ENCODE peak calls at places on chromosomes 4 and X, in four cellular contexts. T, S, K and Q are unnamed samples.
A peak's percentile ranks its signal among the peaks of the same experiment; 100 is the strongest.

GRCh38 chr4:81255524-81255923 is 40.5 kb upstream of the PRKG2 start:
- DNase-seq in T (no peak), S (peak; percentile 93), K (no peak), Q (no peak)

GRCh38 chrX:64350521-64350920 is 44.7 kb downstream of the MTMR8 start:
- DNase-seq in T (no peak), S (no peak), K (no peak), Q (no peak)

GRCh38 chr4:87718221-87718620 is 68.1 kb downstream of the DMP1 start:
- DNase-seq in T (no peak), S (no peak), K (no peak), Q (peak; percentile 12)

GRCh38 chr4:48047896-48048295 is 31.3 kb downstream of the NIPAL1 start:
- DNase-seq in T (no peak), S (no peak), K (no peak), Q (peak; percentile 60)

GRCh38 chr4:51855270-51855669 is 12.3 kb downstream of the DCUN1D4 start:
- DNase-seq in T (no peak), S (no peak), K (no peak), Q (no peak)

GRCh38 chr4:77159798-77160197 is 2.8 kb downstream of the CCNG2 start:
- DNase-seq in T (no peak), S (no peak), K (no peak), Q (no peak)

GRCh38 chr4:133152330-133152791 is 3.3 kb downstream of the PCDH10 start:
- DNase-seq in T (peak; percentile 49), S (no peak), K (peak; percentile 74), Q (peak; percentile 25)

GRCh38 chr4:83112239-83112638 is 2.3 kb downstream of the PLAC8 start:
- DNase-seq in T (no peak), S (no peak), K (no peak), Q (no peak)

GRCh38 chrX:14963447-14964236 is 90.4 kb downstream of the MOSPD2 start:
- DNase-seq in T (no peak), S (peak; percentile 47), K (no peak), Q (no peak)

GRCh38 chrX:86369847-86370630 is 221.8 kb downstream of the DACH2 start:
- DNase-seq in T (no peak), S (peak; percentile 0), K (no peak), Q (no peak)

GRCh38 chr4:153143527-153144348 is 60.5 kb upstream of the TRIM2 start:
- DNase-seq in T (no peak), S (peak; percentile 65), K (no peak), Q (peak; percentile 94)

GRCh38 chrX:133150730-133151129 is 53.8 kb upstream of the USP26 start:
- DNase-seq in T (no peak), S (no peak), K (no peak), Q (no peak)

GRCh38 chr4:186931519-186931918 is 207.9 kb upstream of the FAT1 start:
- DNase-seq in T (no peak), S (peak; percentile 70), K (no peak), Q (no peak)

GRCh38 chrX:38166478-38167083 is 54.1 kb downstream of the SRPX start:
- DNase-seq in T (no peak), S (peak; percentile 26), K (no peak), Q (peak; percentile 24)

GRCh38 chr4:55768291-55768690 is 51.3 kb upstream of the EXOC1L start:
- DNase-seq in T (peak; percentile 45), S (peak; percentile 70), K (no peak), Q (peak; percentile 95)

GRCh38 chrX:38806054-38806389 is 4.8 kb downstream of the MID1IP1 start:
- DNase-seq in T (no peak), S (no peak), K (no peak), Q (no peak)

GRCh38 chr4:86054676-86055075 is 305.2 kb downstream of the MAPK10 start:
- DNase-seq in T (no peak), S (no peak), K (no peak), Q (no peak)

GRCh38 chrX:150577174-150577573 is 8.8 kb downstream of the MTM1 start:
- DNase-seq in T (no peak), S (no peak), K (no peak), Q (no peak)

GRCh38 chrX:150573702-150574101 is 5.3 kb downstream of the MTM1 start:
- DNase-seq in T (no peak), S (no peak), K (no peak), Q (no peak)

GRCh38 chrX:150575415-150575814 is 7.0 kb downstream of the MTM1 start:
- DNase-seq in T (no peak), S (peak; percentile 33), K (no peak), Q (no peak)

GRCh38 chrX:150572206-150572605 is 3.8 kb downstream of the MTM1 start:
- DNase-seq in T (no peak), S (no peak), K (no peak), Q (no peak)

GRCh38 chrX:150574824-150575409 is 6.5 kb downstream of the MTM1 start:
- DNase-seq in T (no peak), S (no peak), K (no peak), Q (peak; percentile 32)
- H3K4me1 ChIP-seq in T (peaks cover 5% of the 10 kb centered on the region), S (peaks cover 6% of the 10 kb centered on the region), K (no peaks in the 10 kb centered on the region), Q (no peaks in the 10 kb centered on the region)

GRCh38 chr4:7676376-7676775 is 241.6 kb upstream of the PSAPL1 start:
- DNase-seq in T (no peak), S (no peak), K (no peak), Q (no peak)

GRCh38 chr4:7677086-7677485 is 242.4 kb upstream of the PSAPL1 start:
- DNase-seq in T (no peak), S (no peak), K (no peak), Q (no peak)

GRCh38 chr4:7675136-7675535 is 240.4 kb upstream of the PSAPL1 start:
- DNase-seq in T (no peak), S (no peak), K (no peak), Q (no peak)

GRCh38 chr4:7674706-7675105 is 240.0 kb upstream of the PSAPL1 start:
- DNase-seq in T (no peak), S (no peak), K (no peak), Q (no peak)

DNA sequence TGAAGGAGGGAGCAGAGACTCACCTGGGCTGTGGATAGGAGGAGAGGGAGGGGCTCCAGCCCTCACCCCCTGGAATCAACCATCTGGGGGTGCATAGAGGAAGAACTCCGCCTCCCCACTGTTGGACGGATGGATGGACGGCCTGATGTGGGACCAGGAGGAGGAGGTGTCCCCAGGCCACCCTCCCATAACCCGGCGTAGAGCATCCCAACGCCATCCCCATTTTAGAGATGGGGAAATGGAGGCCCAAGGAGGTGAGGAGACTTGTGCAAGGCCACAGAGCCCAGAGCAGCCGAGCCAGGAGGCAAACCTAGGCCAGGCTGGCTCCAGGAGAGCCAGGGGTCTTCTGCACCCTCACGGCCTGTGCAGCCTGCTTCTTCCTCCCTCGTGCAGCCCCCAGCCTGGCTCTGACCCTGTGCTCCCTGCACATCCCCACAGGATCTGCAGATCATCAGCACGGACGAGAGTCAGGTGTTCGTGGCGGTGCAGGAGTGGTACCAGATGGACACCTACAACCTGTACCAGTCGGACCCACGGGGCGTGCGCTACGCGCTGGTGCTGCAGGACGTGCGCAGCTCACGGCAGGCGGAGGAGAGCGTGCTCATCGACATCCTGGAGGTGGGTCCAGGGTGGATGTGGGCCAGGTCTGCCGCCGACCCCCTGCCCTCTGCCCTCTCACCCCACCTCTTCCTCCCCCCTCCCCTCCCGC is 241.0 kb upstream of the PSAPL1 start:
- DNase-seq in T (no peak), S (no peak), K (no peak), Q (no peak)
- H2AK5ac ChIP-seq in T (no peak overlapping the region), S (no peak overlapping the region), K (no peak overlapping the region), Q (no peak overlapping the region)

DNA sequence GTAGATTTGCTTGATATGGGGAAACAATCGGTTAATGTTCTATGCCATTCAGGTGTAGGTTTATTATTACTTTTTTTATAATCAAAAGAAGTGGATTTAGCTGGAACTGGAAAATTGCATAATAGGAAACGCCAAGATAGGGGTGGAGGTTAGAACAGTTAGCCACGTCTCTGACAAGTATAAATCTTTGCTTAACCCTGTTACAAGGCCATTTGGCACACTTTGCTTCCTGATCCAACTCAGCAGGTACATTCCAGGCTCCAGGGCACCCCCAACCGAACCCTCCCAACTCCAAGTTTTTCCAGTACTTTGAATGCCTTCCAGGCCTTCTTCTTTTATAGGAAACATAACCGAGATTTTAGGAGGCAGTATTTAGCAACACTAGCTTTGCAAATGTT is 50.7 kb upstream of the ACSL4 start:
- DNase-seq in T (no peak), S (no peak), K (no peak), Q (no peak)
- H4K5ac ChIP-seq in T (no peak overlapping the region), S (no peak overlapping the region), K (no peak overlapping the region), Q (no peak overlapping the region)

GRCh38 chr4:40878548-40879055 is 128.8 kb downstream of the NSUN7 start:
- DNase-seq in T (no peak), S (no peak), K (no peak), Q (no peak)
- H3K4me1 ChIP-seq in T (no peaks in the 10 kb centered on the region), S (no peaks in the 10 kb centered on the region), K (no peaks in the 10 kb centered on the region), Q (peaks cover 8% of the 10 kb centered on the region)

GRCh38 chr4:185339941-185340340 is 55.8 kb downstream of the LRP2BP start:
- DNase-seq in T (no peak), S (no peak), K (no peak), Q (no peak)
- H2AK5ac ChIP-seq in T (no peak overlapping the region), S (no peak overlapping the region), K (no peak overlapping the region), Q (no peak overlapping the region)

GRCh38 chr4:113183032-113183573 is 133.7 kb downstream of the ANK2 start:
- DNase-seq in T (no peak), S (no peak), K (no peak), Q (no peak)
- H4K5ac ChIP-seq in T (no peak overlapping the region), S (no peak overlapping the region), K (no peak overlapping the region), Q (no peak overlapping the region)